ENCODE peak calls at places on chromosomes 13 and 19, in five cellular contexts. One of them, this sample, is unnamed.

GRCh38 chr13:102903659-102904407 is 58.0 kb downstream of the ERCC5 start:
- DNase-seq in adrenal gland: no peak
- DNase-seq in CD8-positive, alpha-beta T cell: no peak
- DNase-seq in suprapubic skin: no peak
- DNase-seq in coronary artery: no peak
- DNase-seq in this sample: no peak

GRCh38 chr13:30422056-30422914 is at the start of gene UBE2L5:
- DNase-seq in coronary artery: peak; percentile 90
- DNase-seq in CD8-positive, alpha-beta T cell: peak; percentile 58
- DNase-seq in adrenal gland: peak; percentile 79
- DNase-seq in suprapubic skin: peak; percentile 86
- DNase-seq in this sample: peak; percentile 78

GRCh38 chr13:40549500-40550094 is 116.8 kb downstream of the FOXO1 start:
- DNase-seq in CD8-positive, alpha-beta T cell: no peak
- DNase-seq in coronary artery: no peak
- DNase-seq in suprapubic skin: no peak
- DNase-seq in adrenal gland: no peak
- DNase-seq in this sample: no peak

GRCh38 chr19:39363909-39364457 is 21.8 kb downstream of the SAMD4B start:
- DNase-seq in adrenal gland: no peak
- DNase-seq in suprapubic skin: no peak
- DNase-seq in CD8-positive, alpha-beta T cell: no peak
- DNase-seq in coronary artery: no peak
- DNase-seq in this sample: peak; percentile 65

GRCh38 chr13:108269601-108270328 is at the start of gene TNFSF13B:
- DNase-seq in suprapubic skin: no peak
- DNase-seq in coronary artery: peak; percentile 75
- DNase-seq in CD8-positive, alpha-beta T cell: peak; percentile 30
- DNase-seq in adrenal gland: peak; percentile 75
- DNase-seq in this sample: peak; percentile 48

GRCh38 chr19:16371540-16371986 is 46.9 kb downstream of the KLF2 start:
- DNase-seq in suprapubic skin: no peak
- DNase-seq in CD8-positive, alpha-beta T cell: peak; percentile 96
- DNase-seq in coronary artery: no peak
- DNase-seq in adrenal gland: peak; percentile 51
- DNase-seq in this sample: peak; percentile 88

GRCh38 chr13:52371736-52372247 is 34.2 kb downstream of the THSD1 start:
- DNase-seq in suprapubic skin: no peak
- DNase-seq in adrenal gland: no peak
- DNase-seq in coronary artery: no peak
- DNase-seq in CD8-positive, alpha-beta T cell: no peak
- DNase-seq in this sample: no peak

GRCh38 chr13:34913040-34913439 is 29.0 kb upstream of the NBEA start:
- DNase-seq in coronary artery: no peak
- DNase-seq in CD8-positive, alpha-beta T cell: no peak
- DNase-seq in suprapubic skin: no peak
- DNase-seq in adrenal gland: no peak
- DNase-seq in this sample: no peak

GRCh38 chr19:56403764-56404704 is at the start of gene ZNF583:
- DNase-seq in adrenal gland: peak; percentile 97
- DNase-seq in suprapubic skin: peak; percentile 96
- DNase-seq in CD8-positive, alpha-beta T cell: peak; percentile 91
- DNase-seq in coronary artery: peak; percentile 97
- DNase-seq in this sample: peak; percentile 98

GRCh38 chr13:56515441-56515840 is 625.3 kb upstream of the PRR20A start:
- DNase-seq in adrenal gland: no peak
- DNase-seq in CD8-positive, alpha-beta T cell: no peak
- DNase-seq in suprapubic skin: no peak
- DNase-seq in coronary artery: no peak
- DNase-seq in this sample: no peak

GRCh38 chr13:20713751-20714150 is 10.3 kb downstream of the IL17D start:
- DNase-seq in coronary artery: peak; percentile 83
- DNase-seq in CD8-positive, alpha-beta T cell: no peak
- DNase-seq in suprapubic skin: no peak
- DNase-seq in adrenal gland: peak; percentile 69
- DNase-seq in this sample: peak; percentile 59

GRCh38 chr13:49587311-49587847 is 2.0 kb upstream of the RCBTB1 start:
- DNase-seq in CD8-positive, alpha-beta T cell: no peak
- DNase-seq in adrenal gland: no peak
- DNase-seq in coronary artery: no peak
- DNase-seq in suprapubic skin: no peak
- DNase-seq in this sample: no peak

GRCh38 chr19:42060117-42060516 is 9.9 kb downstream of the GRIK5 start:
- DNase-seq in suprapubic skin: no peak
- DNase-seq in adrenal gland: no peak
- DNase-seq in coronary artery: no peak
- DNase-seq in CD8-positive, alpha-beta T cell: no peak
- DNase-seq in this sample: no peak

GRCh38 chr19:42065051-42065450 is 5.0 kb downstream of the GRIK5 start:
- DNase-seq in adrenal gland: no peak
- DNase-seq in suprapubic skin: no peak
- DNase-seq in CD8-positive, alpha-beta T cell: no peak
- DNase-seq in coronary artery: no peak
- DNase-seq in this sample: no peak

GRCh38 chr19:42064432-42064831 is 5.6 kb downstream of the GRIK5 start:
- DNase-seq in adrenal gland: no peak
- DNase-seq in CD8-positive, alpha-beta T cell: no peak
- DNase-seq in suprapubic skin: no peak
- DNase-seq in coronary artery: no peak
- DNase-seq in this sample: no peak

GRCh38 chr19:42065511-42065910 is 4.5 kb downstream of the GRIK5 start:
- DNase-seq in coronary artery: no peak
- DNase-seq in suprapubic skin: no peak
- DNase-seq in adrenal gland: no peak
- DNase-seq in CD8-positive, alpha-beta T cell: no peak
- DNase-seq in this sample: no peak

DNA sequence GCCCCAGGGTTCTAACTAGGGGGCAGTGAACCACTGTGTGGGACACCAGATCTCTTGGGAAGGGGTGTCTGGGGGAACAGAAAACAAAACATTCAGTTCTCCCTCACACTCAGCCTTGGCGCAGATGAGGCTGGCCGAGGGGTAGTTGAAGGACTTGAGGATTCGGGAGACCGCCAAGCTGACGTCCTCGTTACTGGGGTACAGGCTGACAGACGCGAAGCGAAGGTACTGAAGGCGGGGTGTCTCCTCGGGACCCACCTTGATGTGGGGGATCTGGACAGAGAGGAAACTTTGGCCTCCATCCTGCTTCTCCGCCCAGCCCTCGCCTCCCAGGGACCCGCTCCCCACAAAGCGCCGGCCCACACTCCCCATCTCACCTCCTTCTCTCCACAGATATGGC is 7.6 kb downstream of the GRIK5 start:
- DNase-seq in coronary artery: no peak
- DNase-seq in CD8-positive, alpha-beta T cell: no peak
- DNase-seq in suprapubic skin: no peak
- DNase-seq in adrenal gland: no peak
- DNase-seq in this sample: no peak
- TF ChIP-seq CTCF in coronary artery: no peak
- TF ChIP-seq CTCF in CD8-positive, alpha-beta T cell: no peak
- TF ChIP-seq CTCF in suprapubic skin: no peak
- TF ChIP-seq CTCF in adrenal gland: no peak
- TF ChIP-seq CTCF in this sample: no peak

GRCh38 chr13:23598371-23598770 is 28.2 kb downstream of the TNFRSF19 start:
- DNase-seq in adrenal gland: no peak
- DNase-seq in suprapubic skin: no peak
- DNase-seq in CD8-positive, alpha-beta T cell: no peak
- DNase-seq in coronary artery: no peak
- DNase-seq in this sample: no peak

GRCh38 chr13:23600100-23600499 is 29.9 kb downstream of the TNFRSF19 start:
- DNase-seq in coronary artery: no peak
- DNase-seq in suprapubic skin: no peak
- DNase-seq in adrenal gland: no peak
- DNase-seq in CD8-positive, alpha-beta T cell: no peak
- DNase-seq in this sample: no peak

GRCh38 chr13:23600534-23600933 is 30.3 kb downstream of the TNFRSF19 start:
- DNase-seq in suprapubic skin: no peak
- DNase-seq in CD8-positive, alpha-beta T cell: no peak
- DNase-seq in adrenal gland: no peak
- DNase-seq in coronary artery: no peak
- DNase-seq in this sample: no peak

GRCh38 chr13:23599083-23599925 is 29.1 kb downstream of the TNFRSF19 start:
- DNase-seq in adrenal gland: no peak
- DNase-seq in coronary artery: no peak
- DNase-seq in CD8-positive, alpha-beta T cell: no peak
- DNase-seq in suprapubic skin: no peak
- DNase-seq in this sample: no peak
- TF ChIP-seq CTCF in adrenal gland: no peak
- TF ChIP-seq CTCF in coronary artery: no peak
- TF ChIP-seq CTCF in CD8-positive, alpha-beta T cell: no peak
- TF ChIP-seq CTCF in suprapubic skin: no peak
- TF ChIP-seq CTCF in this sample: no peak

DNA sequence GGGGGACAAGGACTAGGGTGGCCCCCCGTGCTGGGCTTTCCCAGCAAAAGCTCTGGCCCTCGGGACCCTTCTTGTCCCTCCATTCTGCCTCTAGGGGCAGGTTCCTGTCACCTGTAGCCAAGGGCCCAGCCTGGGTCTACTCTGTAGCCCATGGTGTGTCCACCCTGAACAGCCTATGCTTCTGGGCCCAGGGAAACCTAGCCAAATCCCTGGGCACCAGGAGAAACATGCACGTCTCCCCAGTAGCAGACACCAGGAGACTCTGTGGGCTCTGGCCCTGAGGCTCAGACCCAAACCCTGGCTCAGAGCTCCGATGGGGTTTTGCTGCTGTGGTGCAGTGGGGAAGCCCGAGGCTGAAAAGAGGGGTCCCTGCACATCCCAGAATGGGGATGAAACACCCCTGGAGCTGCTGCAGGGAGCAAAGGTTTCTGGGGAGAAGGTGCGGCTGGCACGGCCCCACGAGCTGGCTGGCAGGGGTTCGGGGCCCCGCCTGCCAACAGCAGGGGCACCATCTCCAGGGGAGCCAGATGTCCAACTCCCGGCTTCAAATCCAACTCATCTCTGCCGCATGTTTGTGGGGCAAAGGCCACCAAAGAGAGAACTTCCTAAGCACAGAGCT is 18.2 kb downstream of the CEBPG start:
- DNase-seq in suprapubic skin: peak; percentile 52
- DNase-seq in adrenal gland: peak; percentile 8
- DNase-seq in coronary artery: no peak
- DNase-seq in CD8-positive, alpha-beta T cell: no peak
- DNase-seq in this sample: no peak
- TF ChIP-seq CTCF in suprapubic skin: no peak
- TF ChIP-seq CTCF in adrenal gland: no peak
- TF ChIP-seq CTCF in coronary artery: no peak
- TF ChIP-seq CTCF in CD8-positive, alpha-beta T cell: no peak
- TF ChIP-seq CTCF in this sample: no peak

DNA sequence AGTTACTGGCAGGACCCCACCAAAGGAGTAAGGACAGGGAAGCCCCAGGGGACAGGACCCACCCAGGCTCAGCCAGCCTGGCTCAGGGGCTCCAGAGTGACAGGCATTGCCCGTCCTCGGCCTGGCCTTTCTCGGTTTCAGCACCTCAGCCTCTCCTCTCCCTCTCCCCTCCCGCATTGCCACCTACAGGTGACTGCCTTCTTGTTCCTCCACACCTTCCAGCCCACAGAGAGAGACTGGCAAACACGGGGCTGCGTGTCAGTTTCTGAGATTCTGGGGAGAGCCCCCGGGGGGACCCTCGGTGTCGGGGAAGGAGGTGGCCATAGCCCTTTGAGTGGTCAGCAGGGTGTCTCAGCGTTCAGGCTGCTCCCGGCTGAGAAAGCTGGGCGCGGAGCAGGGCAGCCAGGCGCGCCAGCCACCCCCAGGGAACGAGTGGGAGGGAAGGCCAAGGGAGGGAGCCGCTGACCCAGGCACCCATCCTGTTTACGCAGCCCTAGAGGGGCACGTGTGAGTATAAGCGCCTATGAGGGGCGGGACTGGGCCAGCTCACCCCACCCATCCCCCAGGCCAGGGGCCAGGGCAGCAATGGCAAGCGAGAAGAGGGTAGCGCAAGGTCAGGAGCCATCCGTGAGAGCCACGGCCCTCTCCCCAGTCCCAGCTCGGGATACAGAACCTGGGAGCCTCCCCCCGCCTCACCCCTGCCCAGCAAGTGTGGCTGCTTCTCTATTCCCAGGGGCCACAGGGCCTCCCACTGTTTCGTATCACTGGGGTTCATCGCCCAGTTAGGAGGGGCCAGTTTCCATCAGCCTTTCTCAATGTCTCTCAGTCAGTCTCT is 743 bp upstream of the DMKN start:
- DNase-seq in coronary artery: no peak
- DNase-seq in CD8-positive, alpha-beta T cell: no peak
- DNase-seq in suprapubic skin: no peak
- DNase-seq in adrenal gland: no peak
- DNase-seq in this sample: no peak
- TF ChIP-seq CTCF in coronary artery: no peak
- TF ChIP-seq CTCF in CD8-positive, alpha-beta T cell: no peak
- TF ChIP-seq CTCF in suprapubic skin: no peak
- TF ChIP-seq CTCF in adrenal gland: no peak
- TF ChIP-seq CTCF in this sample: no peak

DNA sequence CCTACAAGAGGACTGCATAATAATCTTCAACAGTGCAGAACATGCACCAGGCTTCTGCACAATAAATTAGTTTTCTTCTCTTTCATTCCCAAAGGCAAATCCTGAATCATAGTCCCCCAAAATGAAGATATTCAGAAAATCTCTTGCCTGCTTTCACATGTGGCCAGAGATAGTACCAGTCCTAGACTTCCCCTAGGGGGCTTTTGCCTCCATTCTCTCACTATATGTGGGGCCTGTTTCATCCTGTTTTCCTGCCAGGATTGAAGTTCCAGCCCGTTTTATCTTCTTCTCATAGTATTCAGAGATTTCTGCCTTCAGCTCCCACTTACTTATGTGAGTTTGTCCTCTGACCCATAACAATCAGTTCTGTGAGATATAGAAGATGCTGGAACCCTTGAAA is 421.8 kb upstream of the PCDH9 start:
- DNase-seq in CD8-positive, alpha-beta T cell: no peak
- DNase-seq in adrenal gland: no peak
- DNase-seq in suprapubic skin: no peak
- DNase-seq in coronary artery: no peak
- DNase-seq in this sample: no peak
- TF ChIP-seq CTCF in CD8-positive, alpha-beta T cell: no peak
- TF ChIP-seq CTCF in adrenal gland: no peak
- TF ChIP-seq CTCF in suprapubic skin: no peak
- TF ChIP-seq CTCF in coronary artery: no peak
- TF ChIP-seq CTCF in this sample: no peak

DNA sequence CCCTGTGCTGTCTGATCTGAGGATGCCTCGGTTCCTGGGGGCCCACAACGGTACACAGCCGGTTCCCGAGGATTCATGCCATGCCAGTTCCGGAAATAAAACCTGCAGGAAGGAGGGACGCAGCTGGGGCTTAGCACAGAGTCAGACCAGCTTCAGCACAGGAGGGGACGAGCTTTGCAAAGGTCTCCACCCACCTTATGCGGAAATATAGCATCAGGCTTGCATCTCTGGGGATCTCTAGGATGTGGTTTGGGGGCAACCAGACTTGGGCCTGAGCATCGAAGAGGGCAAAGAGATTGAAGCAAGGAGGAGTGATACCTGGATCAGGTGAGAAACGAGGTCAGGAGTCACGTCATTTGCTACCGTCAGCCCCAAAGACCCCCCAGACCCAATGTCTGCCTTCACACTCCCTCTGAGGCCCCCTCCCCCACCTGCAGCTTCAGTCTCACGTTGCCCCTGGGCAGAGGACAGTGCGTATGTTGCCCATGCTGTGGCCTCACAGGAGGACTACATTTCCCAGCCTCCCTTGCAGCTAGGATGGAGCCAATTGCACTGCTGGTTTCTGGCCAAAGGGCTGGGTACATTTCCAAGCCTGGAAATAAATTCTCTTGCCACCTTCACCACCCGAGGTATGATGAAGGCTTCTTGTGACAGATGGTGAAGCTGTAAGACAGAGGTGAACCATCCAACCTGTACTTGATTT is 12.1 kb downstream of the TYK2 start:
- DNase-seq in coronary artery: no peak
- DNase-seq in CD8-positive, alpha-beta T cell: no peak
- DNase-seq in adrenal gland: no peak
- DNase-seq in suprapubic skin: no peak
- DNase-seq in this sample: no peak
- TF ChIP-seq CTCF in coronary artery: no peak
- TF ChIP-seq CTCF in CD8-positive, alpha-beta T cell: no peak
- TF ChIP-seq CTCF in adrenal gland: no peak
- TF ChIP-seq CTCF in suprapubic skin: no peak
- TF ChIP-seq CTCF in this sample: no peak